ENCODE peak calls at places on chromosomes 16 and 17, in eight cellular contexts. One of them, this sample, is unnamed.

GRCh38 chr17:14329900-14330491 is 29.1 kb downstream of the HS3ST3B1 start:
- DNase-seq in heart left ventricle: no peak
- DNase-seq in brain microvascular endothelial cell: no peak
- DNase-seq in fibroblast of the aortic adventitia: no peak
- DNase-seq in WERI-Rb-1: no peak
- DNase-seq in esophagus squamous epithelium: no peak
- DNase-seq in testis: no peak
- DNase-seq in AG04449: no peak
- DNase-seq in this sample: no peak

GRCh38 chr17:14427914-14428639 is 127.2 kb downstream of the HS3ST3B1 start:
- DNase-seq in AG04449: no peak
- DNase-seq in brain microvascular endothelial cell: no peak
- DNase-seq in esophagus squamous epithelium: no peak
- DNase-seq in fibroblast of the aortic adventitia: no peak
- DNase-seq in WERI-Rb-1: no peak
- DNase-seq in testis: no peak
- DNase-seq in heart left ventricle: no peak
- DNase-seq in this sample: no peak

GRCh38 chr16:89352091-89352681 is 134.7 kb downstream of the ZNF778 start:
- DNase-seq in esophagus squamous epithelium: no peak
- DNase-seq in WERI-Rb-1: no peak
- DNase-seq in heart left ventricle: no peak
- DNase-seq in AG04449: no peak
- DNase-seq in brain microvascular endothelial cell: no peak
- DNase-seq in testis: no peak
- DNase-seq in fibroblast of the aortic adventitia: no peak
- DNase-seq in this sample: no peak

GRCh38 chr17:73188011-73188410 is 4.8 kb upstream of the COG1 start:
- DNase-seq in testis: no peak
- DNase-seq in heart left ventricle: no peak
- DNase-seq in esophagus squamous epithelium: no peak
- DNase-seq in brain microvascular endothelial cell: no peak
- DNase-seq in AG04449: no peak
- DNase-seq in fibroblast of the aortic adventitia: no peak
- DNase-seq in WERI-Rb-1: no peak
- DNase-seq in this sample: no peak

GRCh38 chr16:69932228-69932627 is 18.9 kb upstream of the CLEC18A start:
- DNase-seq in brain microvascular endothelial cell: no peak
- DNase-seq in fibroblast of the aortic adventitia: no peak
- DNase-seq in esophagus squamous epithelium: no peak
- DNase-seq in heart left ventricle: no peak
- DNase-seq in WERI-Rb-1: no peak
- DNase-seq in testis: peak; percentile 5
- DNase-seq in AG04449: no peak
- DNase-seq in this sample: no peak

GRCh38 chr17:21029032-21029431 is 13.8 kb downstream of the USP22 start:
- DNase-seq in testis: no peak
- DNase-seq in fibroblast of the aortic adventitia: peak; percentile 61
- DNase-seq in AG04449: no peak
- DNase-seq in brain microvascular endothelial cell: peak; percentile 81
- DNase-seq in heart left ventricle: no peak
- DNase-seq in esophagus squamous epithelium: no peak
- DNase-seq in WERI-Rb-1: no peak
- DNase-seq in this sample: peak; percentile 95

GRCh38 chr16:23080329-23080728 is 68.9 kb downstream of the USP31 start:
- DNase-seq in testis: no peak
- DNase-seq in fibroblast of the aortic adventitia: no peak
- DNase-seq in esophagus squamous epithelium: no peak
- DNase-seq in brain microvascular endothelial cell: no peak
- DNase-seq in heart left ventricle: no peak
- DNase-seq in AG04449: no peak
- DNase-seq in WERI-Rb-1: no peak
- DNase-seq in this sample: no peak

GRCh38 chr17:2860045-2860444 is 63.8 kb downstream of the RAP1GAP2 start:
- DNase-seq in esophagus squamous epithelium: no peak
- DNase-seq in AG04449: no peak
- DNase-seq in heart left ventricle: no peak
- DNase-seq in testis: no peak
- DNase-seq in brain microvascular endothelial cell: no peak
- DNase-seq in fibroblast of the aortic adventitia: no peak
- DNase-seq in WERI-Rb-1: peak; percentile 88
- DNase-seq in this sample: no peak

GRCh38 chr17:41910701-41911391 is 7.9 kb downstream of the ACLY start:
- DNase-seq in testis: no peak
- DNase-seq in AG04449: peak; percentile 93
- DNase-seq in fibroblast of the aortic adventitia: peak; percentile 97
- DNase-seq in brain microvascular endothelial cell: peak; percentile 99
- DNase-seq in heart left ventricle: no peak
- DNase-seq in esophagus squamous epithelium: no peak
- DNase-seq in WERI-Rb-1: peak; percentile 95
- DNase-seq in this sample: peak; percentile 90

GRCh38 chr16:88923926-88924833 is 52.8 kb downstream of the CBFA2T3 start:
- DNase-seq in testis: no peak
- DNase-seq in AG04449: no peak
- DNase-seq in WERI-Rb-1: no peak
- DNase-seq in heart left ventricle: no peak
- DNase-seq in fibroblast of the aortic adventitia: no peak
- DNase-seq in brain microvascular endothelial cell: no peak
- DNase-seq in esophagus squamous epithelium: no peak
- DNase-seq in this sample: no peak

GRCh38 chr17:79263191-79263590 is 188.6 kb downstream of the ENGASE start:
- DNase-seq in AG04449: no peak
- DNase-seq in fibroblast of the aortic adventitia: no peak
- DNase-seq in brain microvascular endothelial cell: no peak
- DNase-seq in testis: no peak
- DNase-seq in WERI-Rb-1: no peak
- DNase-seq in esophagus squamous epithelium: no peak
- DNase-seq in heart left ventricle: no peak
- DNase-seq in this sample: no peak

GRCh38 chr17:76365256-76365903 is 11.7 kb upstream of the PRPSAP1 start:
- DNase-seq in WERI-Rb-1: no peak
- DNase-seq in esophagus squamous epithelium: no peak
- DNase-seq in brain microvascular endothelial cell: no peak
- DNase-seq in testis: no peak
- DNase-seq in AG04449: no peak
- DNase-seq in fibroblast of the aortic adventitia: no peak
- DNase-seq in heart left ventricle: no peak
- DNase-seq in this sample: peak; percentile 70

GRCh38 chr16:80250376-80250775 is 290.4 kb upstream of the DYNLRB2 start:
- DNase-seq in fibroblast of the aortic adventitia: no peak
- DNase-seq in heart left ventricle: no peak
- DNase-seq in esophagus squamous epithelium: no peak
- DNase-seq in brain microvascular endothelial cell: no peak
- DNase-seq in WERI-Rb-1: no peak
- DNase-seq in testis: no peak
- DNase-seq in AG04449: no peak
- DNase-seq in this sample: no peak

GRCh38 chr16:88365244-88365865 is 17.4 kb upstream of the ZNF469 start:
- DNase-seq in AG04449: no peak
- DNase-seq in esophagus squamous epithelium: no peak
- DNase-seq in brain microvascular endothelial cell: no peak
- DNase-seq in WERI-Rb-1: no peak
- DNase-seq in fibroblast of the aortic adventitia: no peak
- DNase-seq in heart left ventricle: no peak
- DNase-seq in testis: no peak
- DNase-seq in this sample: no peak

GRCh38 chr16:71726491-71727319 is 2.2 kb upstream of the PHLPP2 start:
- DNase-seq in WERI-Rb-1: no peak
- DNase-seq in testis: no peak
- DNase-seq in esophagus squamous epithelium: no peak
- DNase-seq in AG04449: no peak
- DNase-seq in fibroblast of the aortic adventitia: no peak
- DNase-seq in brain microvascular endothelial cell: no peak
- DNase-seq in heart left ventricle: no peak
- DNase-seq in this sample: no peak

GRCh38 chr17:68184816-68185436 is 62.9 kb upstream of the AMZ2 start:
- DNase-seq in esophagus squamous epithelium: no peak
- DNase-seq in WERI-Rb-1: no peak
- DNase-seq in testis: no peak
- DNase-seq in brain microvascular endothelial cell: no peak
- DNase-seq in heart left ventricle: no peak
- DNase-seq in AG04449: no peak
- DNase-seq in fibroblast of the aortic adventitia: no peak
- DNase-seq in this sample: no peak

GRCh38 chr16:69626256-69626655 is 60.5 kb downstream of the NFAT5 start:
- DNase-seq in esophagus squamous epithelium: no peak
- DNase-seq in WERI-Rb-1: no peak
- DNase-seq in fibroblast of the aortic adventitia: peak; percentile 50
- DNase-seq in heart left ventricle: no peak
- DNase-seq in AG04449: no peak
- DNase-seq in testis: no peak
- DNase-seq in brain microvascular endothelial cell: peak; percentile 16
- DNase-seq in this sample: peak; percentile 13

GRCh38 chr17:78448356-78448993 is 70.0 kb downstream of the PGS1 start:
- DNase-seq in AG04449: no peak
- DNase-seq in WERI-Rb-1: peak; percentile 56
- DNase-seq in heart left ventricle: no peak
- DNase-seq in esophagus squamous epithelium: no peak
- DNase-seq in brain microvascular endothelial cell: no peak
- DNase-seq in fibroblast of the aortic adventitia: no peak
- DNase-seq in testis: peak; percentile 42
- DNase-seq in this sample: no peak

DNA sequence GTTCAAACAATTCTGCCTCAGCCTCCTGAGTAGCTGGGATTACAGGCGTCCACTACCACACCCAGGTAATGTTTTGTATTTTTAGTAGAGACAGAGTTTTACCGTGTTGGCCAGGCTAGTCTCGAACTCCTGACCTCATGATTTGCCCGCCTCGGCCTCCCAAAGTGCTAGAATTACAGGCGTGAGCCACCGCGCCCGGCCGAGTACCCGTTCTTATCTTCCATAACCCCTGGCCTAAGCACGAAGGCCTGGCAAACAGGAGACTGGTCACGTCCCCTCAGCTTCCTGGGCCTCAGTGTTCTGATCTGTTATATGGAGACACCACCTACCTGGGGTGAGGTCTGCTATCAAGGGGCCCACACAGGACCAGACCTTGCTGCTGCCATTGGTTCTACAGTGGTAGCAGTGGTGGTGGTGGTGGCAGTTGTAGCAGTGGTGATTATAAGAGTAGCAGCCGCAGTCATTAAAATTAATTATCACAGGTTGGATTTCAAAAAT is 1.3 kb downstream of the SLC5A10 start:
- DNase-seq in testis: no peak
- DNase-seq in heart left ventricle: no peak
- DNase-seq in WERI-Rb-1: no peak
- DNase-seq in esophagus squamous epithelium: no peak
- DNase-seq in AG04449: no peak
- DNase-seq in fibroblast of the aortic adventitia: no peak
- DNase-seq in brain microvascular endothelial cell: no peak
- DNase-seq in this sample: no peak
- H3K4me3 ChIP-seq in testis: no peak overlapping the region
- H3K4me3 ChIP-seq in heart left ventricle: no peak overlapping the region
- H3K4me3 ChIP-seq in WERI-Rb-1: no peak overlapping the region
- H3K4me3 ChIP-seq in esophagus squamous epithelium: no peak overlapping the region
- H3K4me3 ChIP-seq in AG04449: no peak overlapping the region
- H3K4me3 ChIP-seq in fibroblast of the aortic adventitia: no peak overlapping the region
- H3K4me3 ChIP-seq in brain microvascular endothelial cell: no peak overlapping the region
- H3K4me3 ChIP-seq in this sample: no peak overlapping the region

DNA sequence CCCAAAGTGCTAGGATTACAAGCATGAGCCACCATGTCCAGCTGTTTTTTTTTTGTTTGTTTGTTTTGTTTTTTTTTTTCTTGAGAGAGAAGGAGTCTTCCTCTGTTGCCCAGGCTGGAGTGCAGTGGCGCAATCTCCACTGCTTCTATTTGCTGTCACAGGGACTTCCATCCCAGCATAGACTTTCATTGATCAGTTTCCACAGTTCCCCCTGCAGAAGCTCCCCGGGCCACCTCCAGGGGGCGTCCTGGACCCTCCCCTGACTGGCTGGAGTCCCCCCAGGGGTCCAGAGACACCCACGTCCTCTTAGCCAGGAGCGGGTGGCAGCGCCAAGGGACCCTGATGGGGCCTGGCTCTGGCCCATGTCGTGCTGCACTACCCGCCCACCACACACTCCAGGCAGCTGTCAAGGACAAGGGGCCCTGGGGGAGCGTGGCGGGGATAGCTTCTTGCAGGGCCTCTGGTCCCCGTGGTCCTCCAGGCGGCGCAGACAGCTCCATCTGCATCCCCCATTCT is 3.1 kb upstream of the NPW start:
- DNase-seq in brain microvascular endothelial cell: no peak
- DNase-seq in heart left ventricle: no peak
- DNase-seq in esophagus squamous epithelium: no peak
- DNase-seq in fibroblast of the aortic adventitia: no peak
- DNase-seq in WERI-Rb-1: peak; percentile 38
- DNase-seq in testis: no peak
- DNase-seq in AG04449: no peak
- DNase-seq in this sample: no peak
- TF ChIP-seq CTCF in brain microvascular endothelial cell: peak; percentile 74
- TF ChIP-seq CTCF in heart left ventricle: peak; percentile 35
- TF ChIP-seq CTCF in esophagus squamous epithelium: peak; percentile 20
- TF ChIP-seq CTCF in fibroblast of the aortic adventitia: peak; percentile 47
- TF ChIP-seq CTCF in WERI-Rb-1: peak; percentile 70
- TF ChIP-seq CTCF in testis: peak; percentile 15
- TF ChIP-seq CTCF in AG04449: peak; percentile 50
- TF ChIP-seq CTCF in this sample: peak; percentile 47

GRCh38 chr16:82761858-82762257 is 135.1 kb downstream of the CDH13 start:
- DNase-seq in WERI-Rb-1: no peak
- DNase-seq in fibroblast of the aortic adventitia: peak; percentile 52
- DNase-seq in heart left ventricle: no peak
- DNase-seq in esophagus squamous epithelium: no peak
- DNase-seq in brain microvascular endothelial cell: no peak
- DNase-seq in testis: no peak
- DNase-seq in AG04449: no peak
- DNase-seq in this sample: peak; percentile 41
- H3K4me3 ChIP-seq in WERI-Rb-1: no peak overlapping the region
- H3K4me3 ChIP-seq in fibroblast of the aortic adventitia: peak overlapping the region; percentile 49
- H3K4me3 ChIP-seq in heart left ventricle: peak overlapping the region; percentile 11
- H3K4me3 ChIP-seq in esophagus squamous epithelium: no peak overlapping the region
- H3K4me3 ChIP-seq in brain microvascular endothelial cell: no peak overlapping the region
- H3K4me3 ChIP-seq in testis: no peak overlapping the region
- H3K4me3 ChIP-seq in AG04449: no peak overlapping the region
- H3K4me3 ChIP-seq in this sample: no peak overlapping the region

GRCh38 chr17:39667262-39668140 is 752 bp upstream of the PNMT start:
- DNase-seq in testis: peak; percentile 33
- DNase-seq in brain microvascular endothelial cell: no peak
- DNase-seq in WERI-Rb-1: peak; percentile 84
- DNase-seq in AG04449: no peak
- DNase-seq in fibroblast of the aortic adventitia: no peak
- DNase-seq in heart left ventricle: peak; percentile 57
- DNase-seq in esophagus squamous epithelium: no peak
- DNase-seq in this sample: no peak

GRCh38 chr17:39666601-39667261 is 1.5 kb upstream of the PNMT start:
- DNase-seq in AG04449: no peak
- DNase-seq in brain microvascular endothelial cell: no peak
- DNase-seq in esophagus squamous epithelium: no peak
- DNase-seq in WERI-Rb-1: no peak
- DNase-seq in heart left ventricle: peak; percentile 81
- DNase-seq in testis: peak; percentile 49
- DNase-seq in fibroblast of the aortic adventitia: no peak
- DNase-seq in this sample: no peak

GRCh38 chr17:39664581-39665561 is at the start of gene TCAP:
- DNase-seq in esophagus squamous epithelium: no peak
- DNase-seq in WERI-Rb-1: no peak
- DNase-seq in testis: no peak
- DNase-seq in brain microvascular endothelial cell: no peak
- DNase-seq in heart left ventricle: peak; percentile 76
- DNase-seq in AG04449: no peak
- DNase-seq in fibroblast of the aortic adventitia: no peak
- DNase-seq in this sample: no peak

GRCh38 chr17:39666231-39666600 is 1.1 kb downstream of the TCAP start:
- DNase-seq in heart left ventricle: no peak
- DNase-seq in WERI-Rb-1: no peak
- DNase-seq in esophagus squamous epithelium: no peak
- DNase-seq in testis: no peak
- DNase-seq in fibroblast of the aortic adventitia: no peak
- DNase-seq in brain microvascular endothelial cell: no peak
- DNase-seq in AG04449: no peak
- DNase-seq in this sample: no peak

GRCh38 chr17:39665642-39666221 is 583 bp downstream of the TCAP start:
- DNase-seq in heart left ventricle: no peak
- DNase-seq in AG04449: no peak
- DNase-seq in testis: no peak
- DNase-seq in fibroblast of the aortic adventitia: no peak
- DNase-seq in esophagus squamous epithelium: no peak
- DNase-seq in WERI-Rb-1: peak; percentile 64
- DNase-seq in brain microvascular endothelial cell: no peak
- DNase-seq in this sample: no peak
- TF ChIP-seq CTCF in heart left ventricle: peak; percentile 15
- TF ChIP-seq CTCF in AG04449: peak; percentile 21
- TF ChIP-seq CTCF in testis: no peak
- TF ChIP-seq CTCF in fibroblast of the aortic adventitia: no peak
- TF ChIP-seq CTCF in esophagus squamous epithelium: peak; percentile 15
- TF ChIP-seq CTCF in WERI-Rb-1: peak; percentile 42
- TF ChIP-seq CTCF in brain microvascular endothelial cell: peak; percentile 37
- TF ChIP-seq CTCF in this sample: no peak